ENCODE peak calls at places on chromosome 16, in ten cellular contexts. J is foreskin melanocyte; T is HTR-8/SVneo; F is activated CD4-positive, alpha-beta T cell treated with anti-CD3 and anti-CD28 coated beads, Interleukin-2, amount 50 U/mL, for 1 hour; O is right lobe of liver; E is T-helper 9 cell; Z is activated naive CD8-positive, alpha-beta T cell treated with anti-CD3 and anti-CD28 coated beads, Interleukin-2, amount 50 U/mL, for 24 hours; K is stromal cell of bone marrow; M is left lung; U is HL-60. L is an unnamed sample.

GRCh38 chr16:23700509-23700908 is 12.5 kb downstream of the ERN2 start:
- DNase-seq in J (no peak), T (no peak), F (no peak), O (no peak), E (no peak), Z (no peak), K (no peak), M (no peak), U (no peak), L (no peak)

GRCh38 chr16:81478294-81478693 is 33.7 kb downstream of the CMIP start:
- DNase-seq in J (no peak), T (no peak), F (no peak), O (no peak), E (no peak), Z (no peak), K (no peak), M (no peak), U (no peak), L (no peak)

GRCh38 chr16:67707790-67708189 is 11.3 kb downstream of the GFOD2 start:
- DNase-seq in J (no peak), T (no peak), F (no peak), O (peak), E (no peak), Z (no peak), K (no peak), M (no peak), U (no peak), L (no peak)

GRCh38 chr16:85539629-85540291 is 73.4 kb upstream of the GSE1 start:
- DNase-seq in J (no peak), T (no peak), F (no peak), O (peak), E (no peak), Z (no peak), K (no peak), M (no peak), U (no peak), L (no peak)

GRCh38 chr16:88628512-88628974 is 9.8 kb upstream of the IL17C start:
- DNase-seq in J (no peak), T (no peak), F (no peak), O (no peak), E (no peak), Z (no peak), K (no peak), M (no peak), U (no peak), L (no peak)

GRCh38 chr16:58847902-58848661 is 114.0 kb upstream of the GOT2 start:
- DNase-seq in J (no peak), T (no peak), F (no peak), O (no peak), E (no peak), Z (no peak), K (no peak), M (no peak), U (peak), L (no peak)

GRCh38 chr16:77636615-77637014 is 85.7 kb upstream of the NUDT7 start:
- DNase-seq in J (no peak), T (no peak), F (no peak), O (no peak), E (no peak), Z (no peak), K (no peak), M (no peak), U (no peak), L (no peak)

GRCh38 chr16:4123617-4124300 is 7.5 kb upstream of the ADCY9 start:
- DNase-seq in J (peak), T (no peak), F (no peak), O (no peak), E (no peak), Z (no peak), K (no peak), M (no peak), U (no peak), L (no peak)

GRCh38 chr16:12311309-12311708 is 334.8 kb downstream of the SNX29 start:
- DNase-seq in J (no peak), T (no peak), F (no peak), O (no peak), E (no peak), Z (no peak), K (no peak), M (no peak), U (no peak), L (no peak)

GRCh38 chr16:71357681-71358080 is 842 bp upstream of the CALB2 start:
- DNase-seq in J (no peak), T (peak), F (no peak), O (no peak), E (no peak), Z (no peak), K (no peak), M (peak), U (no peak), L (no peak)

GRCh38 chr16:51164167-51164566 is 13.1 kb upstream of the SALL1 start:
- DNase-seq in J (peak), T (no peak), F (no peak), O (no peak), E (no peak), Z (no peak), K (no peak), M (no peak), U (no peak), L (no peak)

GRCh38 chr16:30760160-30760559 is 1.7 kb downstream of the CFAP119 start:
- DNase-seq in J (no peak), T (no peak), F (no peak), O (no peak), E (no peak), Z (no peak), K (no peak), M (no peak), U (peak), L (no peak)

GRCh38 chr16:69711115-69711740 is 15.1 kb downstream of the NQO1 start:
- DNase-seq in J (no peak), T (peak), F (no peak), O (no peak), E (no peak), Z (no peak), K (no peak), M (peak), U (no peak), L (no peak)

GRCh38 chr16:8679156-8679555 is 4.7 kb downstream of the ABAT start:
- DNase-seq in J (no peak), T (no peak), F (no peak), O (no peak), E (no peak), Z (no peak), K (no peak), M (no peak), U (no peak), L (no peak)

GRCh38 chr16:17829826-17830225 is 359.1 kb upstream of the XYLT1 start:
- DNase-seq in J (no peak), T (no peak), F (no peak), O (no peak), E (no peak), Z (no peak), K (no peak), M (no peak), U (no peak), L (no peak)

GRCh38 chr16:4465977-4466779 is 8.2 kb downstream of the NMRAL1 start:
- DNase-seq in J (no peak), T (no peak), F (peak), O (peak), E (peak), Z (peak), K (no peak), M (no peak), U (peak), L (peak)

GRCh38 chr16:56278196-56278855 is 87.0 kb downstream of the GNAO1 start:
- DNase-seq in J (no peak), T (no peak), F (no peak), O (no peak), E (no peak), Z (no peak), K (no peak), M (no peak), U (no peak), L (no peak)

GRCh38 chr16:23724438-23725131 is 11.6 kb upstream of the ERN2 start:
- DNase-seq in J (no peak), T (no peak), F (no peak), O (no peak), E (no peak), Z (no peak), K (no peak), M (no peak), U (no peak), L (no peak)

GRCh38 chr16:88306860-88307545 is 75.8 kb upstream of the ZNF469 start:
- DNase-seq in J (peak), T (peak), F (no peak), O (peak), E (no peak), Z (no peak), K (peak), M (no peak), U (no peak), L (no peak)

GRCh38 chr16:84599528-84600202 is 18.2 kb downstream of the COTL1 start:
- DNase-seq in J (no peak), T (peak), F (no peak), O (peak), E (peak), Z (peak), K (peak), M (peak), U (peak), L (no peak)

GRCh38 chr16:29857133-29857760 is 5.8 kb downstream of the CDIPT start:
- DNase-seq in J (peak), T (no peak), F (no peak), O (no peak), E (no peak), Z (no peak), K (peak), M (no peak), U (no peak), L (no peak)

GRCh38 chr16:66874079-66874775 is 6.1 kb upstream of the PDP2 start:
- DNase-seq in J (peak), T (no peak), F (no peak), O (peak), E (no peak), Z (peak), K (peak), M (no peak), U (no peak), L (no peak)

GRCh38 chr16:80123189-80123588 is 417.6 kb upstream of the DYNLRB2 start:
- DNase-seq in J (no peak), T (no peak), F (no peak), O (no peak), E (no peak), Z (no peak), K (no peak), M (no peak), U (no peak), L (no peak)

GRCh38 chr16:57069053-57069452 is 23.3 kb upstream of the CPNE2 start:
- DNase-seq in J (no peak), T (no peak), F (no peak), O (no peak), E (no peak), Z (no peak), K (no peak), M (no peak), U (no peak), L (no peak)

GRCh38 chr16:57235128-57236092 is 9.6 kb upstream of the ARL2BP start:
- DNase-seq in J (no peak), T (peak), F (no peak), O (no peak), E (no peak), Z (no peak), K (peak), M (no peak), U (no peak), L (no peak)